ENCODE peak calls at places on chromosomes 4 and X, in four cellular contexts. U is RWPE1; F is skeletal muscle cell; P is effector memory CD4-positive, alpha-beta T cell. L is an unnamed sample.

GRCh38 chrX:119488749-119489148 is 20.5 kb downstream of the SLC25A5 start:
- DNase-seq in U (no peak), F (no peak), P (no peak), L (peak)

GRCh38 chrX:152138388-152138784 is at the start of gene MAGEA10:
- DNase-seq in U (no peak), F (no peak), P (no peak), L (peak)

GRCh38 chr4:36283912-36284465 is 2.6 kb downstream of the DTHD1 start:
- DNase-seq in U (no peak), F (no peak), P (no peak), L (no peak)

GRCh38 chrX:154738013-154738738 is 12.7 kb downstream of the GAB3 start:
- DNase-seq in U (no peak), F (peak), P (no peak), L (peak)

GRCh38 chrX:111181883-111182400 is 86.0 kb downstream of the PAK3 start:
- DNase-seq in U (no peak), F (no peak), P (no peak), L (no peak)

GRCh38 chr4:25884040-25884788 is 21.4 kb upstream of the SEL1L3 start:
- DNase-seq in U (no peak), F (peak), P (no peak), L (no peak)

GRCh38 chr4:31968842-31969241 is 1248.7 kb downstream of the PCDH7 start:
- DNase-seq in U (no peak), F (no peak), P (no peak), L (no peak)

GRCh38 chr4:4914059-4914820 is 54.8 kb downstream of the MSX1 start:
- DNase-seq in U (peak), F (no peak), P (no peak), L (no peak)

GRCh38 chr4:56757821-56758400 is 63.6 kb downstream of the SPINK2 start:
- DNase-seq in U (peak), F (peak), P (peak), L (peak)

GRCh38 chr4:34250562-34250961 is 1993.8 kb downstream of the ARAP2 start:
- DNase-seq in U (no peak), F (peak), P (no peak), L (no peak)

L was measured in trophoblast cell.